ENCODE peak calls at places on chromosomes 2 and 18, in four cellular contexts. One of them, this sample, is unnamed. For H3K27me3, the result is how much of the 10 kb centered on the place peaks cover.

GRCh38 chr2:99643824-99644787 is 154.3 kb upstream of the REV1 start:
- DNase-seq in tibial artery: peak
- DNase-seq in SJSA1: no peak
- DNase-seq in H9: no peak
- DNase-seq in this sample: peak

GRCh38 chr2:126798276-126799140 is 100.2 kb upstream of the TEX51 start:
- DNase-seq in tibial artery: no peak
- DNase-seq in SJSA1: peak
- DNase-seq in H9: peak
- DNase-seq in this sample: no peak

GRCh38 chr2:233476083-233476410 is 90.5 kb downstream of the USP40 start:
- DNase-seq in tibial artery: no peak
- DNase-seq in SJSA1: peak
- DNase-seq in H9: no peak
- DNase-seq in this sample: no peak

GRCh38 chr2:197258580-197258979 is 52.0 kb downstream of the ANKRD44 start:
- DNase-seq in tibial artery: no peak
- DNase-seq in SJSA1: no peak
- DNase-seq in H9: no peak
- DNase-seq in this sample: no peak

GRCh38 chr2:8581048-8581561 is 100.8 kb upstream of the ID2 start:
- DNase-seq in tibial artery: no peak
- DNase-seq in SJSA1: no peak
- DNase-seq in H9: peak
- DNase-seq in this sample: no peak

GRCh38 chr2:229852565-229852964 is 69.2 kb downstream of the TRIP12 start:
- DNase-seq in tibial artery: peak
- DNase-seq in SJSA1: no peak
- DNase-seq in H9: no peak
- DNase-seq in this sample: no peak

GRCh38 chr2:134586289-134586980 is 132.4 kb downstream of the TMEM163 start:
- DNase-seq in tibial artery: no peak
- DNase-seq in SJSA1: no peak
- DNase-seq in H9: no peak
- DNase-seq in this sample: no peak

GRCh38 chr2:134377730-134378129 is 123.9 kb downstream of the MGAT5 start:
- DNase-seq in tibial artery: no peak
- DNase-seq in SJSA1: no peak
- DNase-seq in H9: no peak
- DNase-seq in this sample: no peak

GRCh38 chr2:134445981-134446380 is 192.1 kb downstream of the MGAT5 start:
- DNase-seq in tibial artery: no peak
- DNase-seq in SJSA1: no peak
- DNase-seq in H9: no peak
- DNase-seq in this sample: no peak

GRCh38 chr2:231545105-231545902 is 15.1 kb upstream of the NMUR1 start:
- DNase-seq in tibial artery: peak
- DNase-seq in SJSA1: peak
- DNase-seq in H9: no peak
- DNase-seq in this sample: no peak

GRCh38 chr2:166643980-166644379 is 149.9 kb upstream of the SCN7A start:
- DNase-seq in tibial artery: no peak
- DNase-seq in SJSA1: no peak
- DNase-seq in H9: no peak
- DNase-seq in this sample: no peak

GRCh38 chr2:149370061-149370775 is 39.8 kb downstream of the LYPD6 start:
- DNase-seq in tibial artery: no peak
- DNase-seq in SJSA1: no peak
- DNase-seq in H9: no peak
- DNase-seq in this sample: no peak
- H3K27me3 ChIP-seq in tibial artery: under half
- H3K27me3 ChIP-seq in SJSA1: under half
- H3K27me3 ChIP-seq in H9: under half
- H3K27me3 ChIP-seq in this sample: under half

GRCh38 chr2:111119004-111119846 is 1.5 kb upstream of the BCL2L11 start:
- DNase-seq in tibial artery: no peak
- DNase-seq in SJSA1: no peak
- DNase-seq in H9: peak
- DNase-seq in this sample: no peak
- H3K27me3 ChIP-seq in tibial artery: under half
- H3K27me3 ChIP-seq in SJSA1: under half
- H3K27me3 ChIP-seq in H9: under half
- H3K27me3 ChIP-seq in this sample: half or more

GRCh38 chr2:186695081-186695756 is 1.4 kb downstream of the FAM171B start:
- DNase-seq in tibial artery: no peak
- DNase-seq in SJSA1: no peak
- DNase-seq in H9: no peak
- DNase-seq in this sample: peak

GRCh38 chr2:186693446-186693842 is 416 bp upstream of the FAM171B start:
- DNase-seq in tibial artery: no peak
- DNase-seq in SJSA1: no peak
- DNase-seq in H9: no peak
- DNase-seq in this sample: no peak

GRCh38 chr2:186696804-186697203 is 2.9 kb downstream of the FAM171B start:
- DNase-seq in tibial artery: no peak
- DNase-seq in SJSA1: no peak
- DNase-seq in H9: no peak
- DNase-seq in this sample: no peak

GRCh38 chr2:186697536-186697935 is 3.7 kb downstream of the FAM171B start:
- DNase-seq in tibial artery: no peak
- DNase-seq in SJSA1: no peak
- DNase-seq in H9: no peak
- DNase-seq in this sample: no peak

DNA sequence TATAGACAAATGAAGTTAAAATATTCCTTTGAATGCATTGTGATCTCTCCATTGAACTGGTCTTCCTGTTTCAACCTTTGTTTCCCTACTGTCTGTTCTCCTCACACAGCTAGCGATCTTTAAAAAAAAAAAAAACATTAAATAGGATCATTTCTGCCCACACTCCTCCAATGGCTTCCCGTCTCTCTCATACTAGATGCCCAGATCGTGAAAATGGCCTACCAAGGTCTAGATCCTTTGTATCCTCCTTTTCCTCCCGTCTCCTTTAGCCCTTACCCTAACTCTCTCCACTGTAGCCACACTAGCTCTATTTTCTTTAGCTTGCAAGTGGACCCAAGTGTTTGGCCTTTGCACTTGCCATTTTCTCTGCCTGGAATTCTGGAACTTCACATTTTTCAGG is 2.5 kb downstream of the FAM171B start:
- DNase-seq in tibial artery: no peak
- DNase-seq in SJSA1: no peak
- DNase-seq in H9: no peak
- DNase-seq in this sample: no peak
- H3K27me3 ChIP-seq in tibial artery: under half
- H3K27me3 ChIP-seq in SJSA1: under half
- H3K27me3 ChIP-seq in H9: under half
- H3K27me3 ChIP-seq in this sample: under half

DNA sequence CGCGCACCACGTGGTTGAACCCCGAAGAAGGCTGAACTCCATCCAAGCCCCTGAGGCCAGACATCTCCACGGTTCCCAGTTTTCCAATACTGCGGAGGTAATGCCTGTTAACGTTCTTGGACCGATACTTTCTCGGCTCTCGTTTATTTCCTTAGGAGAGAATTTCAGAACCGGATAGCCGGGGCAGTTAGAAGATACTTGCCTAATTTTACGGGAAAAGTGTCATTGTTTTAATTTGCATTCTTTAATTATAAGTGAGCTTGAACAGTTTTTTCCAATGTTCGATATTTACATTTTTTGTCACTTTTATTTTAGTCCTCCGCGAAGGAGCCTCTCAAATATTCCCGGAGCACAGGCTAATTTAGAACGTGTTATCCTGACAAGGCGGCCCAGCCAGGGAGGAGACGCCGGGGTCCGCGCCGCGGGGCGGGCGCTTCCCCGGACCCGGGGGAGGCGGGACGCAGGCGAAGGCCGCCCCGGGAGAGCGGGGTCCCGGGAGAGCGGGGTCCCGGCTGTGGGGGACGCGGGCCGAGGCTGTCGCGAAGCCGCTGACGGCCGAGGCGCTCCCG is 10.1 kb upstream of the KCNG2 start:
- DNase-seq in tibial artery: no peak
- DNase-seq in SJSA1: no peak
- DNase-seq in H9: no peak
- DNase-seq in this sample: no peak
- H3K27me3 ChIP-seq in tibial artery: half or more
- H3K27me3 ChIP-seq in SJSA1: under half
- H3K27me3 ChIP-seq in H9: under half
- H3K27me3 ChIP-seq in this sample: under half

GRCh38 chr18:46754661-46755292 is 2.1 kb downstream of the ST8SIA5 start:
- DNase-seq in tibial artery: no peak
- DNase-seq in SJSA1: no peak
- DNase-seq in H9: peak
- DNase-seq in this sample: no peak
- H3K27me3 ChIP-seq in tibial artery: under half
- H3K27me3 ChIP-seq in SJSA1: under half
- H3K27me3 ChIP-seq in H9: under half
- H3K27me3 ChIP-seq in this sample: under half

GRCh38 chr2:218899147-218899546 is 18.5 kb downstream of the WNT10A start:
- DNase-seq in tibial artery: no peak
- DNase-seq in SJSA1: no peak
- DNase-seq in H9: peak
- DNase-seq in this sample: no peak

GRCh38 chr2:218895758-218896500 is 15.3 kb downstream of the WNT10A start:
- DNase-seq in tibial artery: no peak
- DNase-seq in SJSA1: no peak
- DNase-seq in H9: peak
- DNase-seq in this sample: no peak

GRCh38 chr2:218897394-218898108 is 16.9 kb downstream of the WNT10A start:
- DNase-seq in tibial artery: no peak
- DNase-seq in SJSA1: no peak
- DNase-seq in H9: peak
- DNase-seq in this sample: no peak

GRCh38 chr2:218896501-218897393 is 16.1 kb downstream of the WNT10A start:
- DNase-seq in tibial artery: no peak
- DNase-seq in SJSA1: peak
- DNase-seq in H9: peak
- DNase-seq in this sample: no peak

GRCh38 chr2:218898109-218898878 is 17.6 kb downstream of the WNT10A start:
- DNase-seq in tibial artery: peak
- DNase-seq in SJSA1: no peak
- DNase-seq in H9: peak
- DNase-seq in this sample: peak
- H3K27me3 ChIP-seq in tibial artery: half or more
- H3K27me3 ChIP-seq in SJSA1: half or more
- H3K27me3 ChIP-seq in H9: half or more
- H3K27me3 ChIP-seq in this sample: under half